ENCODE peak calls at places on chromosome 11, in five cellular contexts. I, C, U, B and Z are unnamed samples.

GRCh38 chr11:86565787-86566186 is 106.6 kb downstream of the ME3 start:
- DNase-seq in C (no peak), B (no peak), I (no peak), U (no peak), Z (no peak)

GRCh38 chr11:12248330-12248729 is 129.0 kb upstream of the PARVA start:
- DNase-seq in I (peak), C (peak), B (no peak), U (peak), Z (no peak)

GRCh38 chr11:33211588-33211987 is 45.6 kb upstream of the HIPK3 start:
- DNase-seq in B (no peak), C (peak), U (no peak), I (no peak), Z (no peak)

GRCh38 chr11:12841946-12842630 is 167.0 kb upstream of the RASSF10 start:
- DNase-seq in I (no peak), U (peak), B (no peak), C (peak), Z (no peak)

GRCh38 chr11:132231656-132232173 is 861.3 kb downstream of the NTM start:
- DNase-seq in B (no peak), C (no peak), U (no peak), I (no peak), Z (no peak)

GRCh38 chr11:706957-707816 is 1.2 kb downstream of the EPS8L2 start:
- DNase-seq in B (no peak), U (peak), I (no peak), C (peak), Z (no peak)

GRCh38 chr11:111456086-111456858 is 55.9 kb downstream of the BTG4 start:
- DNase-seq in U (no peak), C (no peak), B (no peak), I (no peak), Z (peak)

GRCh38 chr11:128776434-128777284 is 82.8 kb downstream of the FLI1 start:
- DNase-seq in C (peak), B (no peak), I (no peak), U (peak), Z (no peak)

GRCh38 chr11:102464859-102465500 is 12.4 kb upstream of the TMEM123 start:
- DNase-seq in C (no peak), B (no peak), I (no peak), U (no peak), Z (no peak)

DNA sequence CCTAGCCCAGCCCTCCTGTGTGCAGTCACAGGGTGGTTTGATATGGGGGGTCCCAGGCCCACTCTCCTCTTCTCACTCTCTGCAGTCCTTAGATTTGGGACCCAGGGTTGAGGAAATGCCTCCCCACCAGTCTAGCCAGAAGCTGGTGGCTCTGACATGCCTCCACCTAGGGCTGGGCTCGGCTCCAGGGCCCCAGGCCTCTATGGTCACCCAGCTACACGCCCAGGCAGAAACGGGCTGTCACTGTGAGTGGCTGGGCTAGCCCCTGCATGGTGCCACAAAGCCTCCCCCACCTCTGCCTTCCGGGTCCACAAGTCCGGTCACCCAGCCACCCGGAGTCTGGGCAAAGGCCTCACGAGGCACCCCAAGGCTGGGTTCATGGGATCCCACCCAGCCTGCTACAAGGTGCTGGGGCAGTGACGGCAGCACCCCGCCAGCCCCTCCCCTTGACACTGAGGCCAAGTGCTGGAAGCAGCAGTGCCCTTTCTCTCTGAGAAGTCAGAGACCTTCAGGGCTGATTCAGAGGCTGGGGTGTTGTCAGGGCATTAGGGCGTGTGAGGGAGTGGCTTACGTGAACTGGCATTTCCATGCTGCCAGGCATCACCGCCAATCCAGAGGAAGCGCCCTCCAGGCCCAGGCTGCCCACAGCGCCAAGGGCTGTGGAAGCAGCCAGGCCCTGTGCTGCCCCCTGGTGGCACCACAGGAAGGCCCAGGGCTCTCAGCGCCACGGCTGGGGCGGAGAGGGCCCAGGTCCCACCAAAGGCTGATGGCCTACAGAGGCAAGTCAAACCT is 638 bp upstream of the PITPNM1 start:
- DNase-seq in U (peak), C (peak), I (peak), B (peak), Z (peak)
- TF ChIP-seq CTCF in U (peak), C (peak), I (peak), B (peak), Z (peak)

DNA sequence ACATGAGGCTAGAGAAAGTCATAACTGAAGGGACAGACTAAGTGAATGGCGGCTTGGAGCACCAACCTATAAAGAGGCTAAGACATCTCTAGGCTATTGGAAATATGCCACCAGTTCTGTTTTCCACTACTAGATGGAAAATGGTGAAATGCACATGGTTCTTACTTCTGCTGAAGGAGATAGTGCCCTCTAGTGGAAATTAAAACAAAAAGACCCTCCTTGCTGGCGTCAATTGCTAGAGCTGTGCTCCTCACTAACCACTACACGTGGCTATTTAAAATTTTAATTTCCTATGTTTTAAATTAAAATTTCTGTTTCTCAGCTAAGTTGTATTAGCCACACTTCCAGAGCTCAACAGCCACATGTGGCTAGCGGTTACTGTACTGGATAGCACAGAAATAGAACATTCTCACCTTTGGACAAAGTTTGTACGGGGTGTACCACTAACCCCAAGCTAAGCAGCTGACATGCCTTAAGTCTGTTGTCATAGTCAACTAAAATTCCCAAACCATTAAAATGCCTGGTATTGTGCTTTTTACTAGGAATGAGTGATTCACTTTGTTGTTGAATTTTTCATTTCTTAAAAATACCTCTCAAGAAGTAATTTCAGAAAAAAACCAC is 34.1 kb upstream of the CALCA start:
- DNase-seq in I (no peak), C (peak), B (no peak), U (peak), Z (no peak)
- TF ChIP-seq CTCF in I (no peak), C (peak), B (no peak), U (peak), Z (peak)

DNA sequence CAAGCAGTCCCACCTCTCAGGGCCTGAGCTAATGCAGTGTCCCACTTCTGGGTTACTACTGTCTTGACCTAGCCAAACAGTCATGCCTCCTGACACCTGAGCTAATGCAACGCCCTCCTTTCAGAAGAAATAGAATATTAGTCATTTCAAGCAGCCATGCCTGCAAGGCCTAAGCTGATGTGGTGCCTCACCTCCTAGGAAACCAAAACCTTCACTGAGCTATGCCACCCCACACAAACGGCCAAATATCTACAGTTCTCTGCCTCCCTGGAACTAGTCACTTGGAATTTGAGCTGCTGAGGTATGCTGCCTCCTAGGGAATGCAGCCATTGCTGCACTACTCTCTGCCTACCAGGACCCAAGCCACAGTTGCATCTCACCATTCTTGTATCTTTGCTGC is 8.3 kb upstream of the MS4A6E start:
- DNase-seq in C (no peak), U (no peak), B (no peak), I (no peak), Z (no peak)
- TF ChIP-seq CTCF in C (no peak), U (no peak), B (no peak), I (no peak), Z (no peak)

DNA sequence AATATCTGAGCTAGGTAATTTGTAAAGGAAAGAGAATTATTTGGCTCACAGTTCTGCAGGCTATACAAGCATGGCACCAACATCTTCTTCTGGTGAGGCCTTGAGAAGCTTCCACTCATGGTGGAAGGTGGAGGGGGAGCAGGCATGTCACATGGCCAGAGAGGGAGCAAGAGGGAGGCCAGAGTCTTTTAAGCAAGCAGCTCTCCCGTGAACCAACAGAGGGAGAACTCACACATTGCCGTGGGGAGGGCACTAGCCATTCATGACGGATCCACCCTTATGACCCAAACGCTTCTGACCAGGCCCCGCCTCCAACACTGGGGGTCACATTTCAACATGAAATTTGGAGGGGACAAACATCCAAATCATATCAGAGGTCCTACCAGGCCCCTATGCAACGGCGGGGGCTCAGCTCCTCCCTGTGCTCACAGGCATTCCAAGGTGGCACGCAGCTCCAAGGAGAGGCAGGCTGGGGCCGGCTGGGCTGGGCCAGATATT is 4.6 kb downstream of the C11orf96 start:
- DNase-seq in B (no peak), C (no peak), U (peak), I (no peak), Z (no peak)
- TF ChIP-seq CTCF in B (no peak), C (no peak), U (peak), I (no peak), Z (no peak)

GRCh38 chr11:45253640-45254039 is 32.5 kb downstream of the SYT13 start:
- DNase-seq in I (no peak), B (no peak), U (no peak), C (no peak), Z (no peak)
- TF ChIP-seq CTCF in I (no peak), B (no peak), U (no peak), C (no peak), Z (no peak)